ENCODE peak calls at places on chromosome X, in five cellular contexts. H, W, E, G and B are unnamed samples.

GRCh38 chrX:11908371-11908770 is 150.3 kb downstream of the MSL3 start:
- ATAC-seq in G (peak; percentile 53), E (peak; percentile 94), H (no peak), W (peak; percentile 99), B (no peak)

GRCh38 chrX:18937173-18937572 is 46.7 kb downstream of the PHKA2 start:
- ATAC-seq in W (no peak), G (no peak), H (no peak), E (no peak), B (no peak)

GRCh38 chrX:129525162-129525561 is 1.9 kb upstream of the SMARCA1 start:
- ATAC-seq in H (no peak), G (no peak), W (no peak), E (no peak), B (no peak)

GRCh38 chrX:65609237-65609636 is 58.2 kb upstream of the MSN start:
- ATAC-seq in H (no peak), E (no peak), W (no peak), G (peak; percentile 70), B (no peak)

GRCh38 chrX:42585842-42586621 is 191.9 kb downstream of the PPP1R2C start:
- ATAC-seq in E (peak; percentile 78), G (no peak), W (peak; percentile 60), H (no peak), B (peak; percentile 39)

GRCh38 chrX:25701876-25702275 is 436.3 kb upstream of the MAGEB18 start:
- ATAC-seq in E (no peak), W (no peak), G (no peak), H (no peak), B (no peak)

GRCh38 chrX:153766098-153766817 is 2.2 kb downstream of the PLXNB3 start:
- ATAC-seq in G (peak; percentile 38), W (no peak), H (no peak), E (peak; percentile 75), B (peak; percentile 37)

GRCh38 chrX:22060952-22061351 is 28.8 kb downstream of the PHEX start:
- ATAC-seq in W (no peak), H (no peak), G (no peak), E (no peak), B (no peak)

GRCh38 chrX:103607385-103608304 is at the start of gene TCEAL3:
- ATAC-seq in W (peak; percentile 88), G (peak; percentile 92), H (peak; percentile 96), E (peak; percentile 85), B (peak; percentile 87)